ENCODE peak calls at places on chromosomes 6 and 20, in six cellular contexts. F, H, O, C, S and J are unnamed samples.

GRCh38 chr6:10170816-10171215 is 244.1 kb downstream of the TFAP2A start:
- DNase-seq in F (no peak), H (no peak), O (no peak), C (no peak), S (no peak), J (no peak)

GRCh38 chr20:15449061-15449460 is 1111.6 kb upstream of the FLRT3 start:
- DNase-seq in F (no peak), H (no peak), O (no peak), C (no peak), S (no peak), J (no peak)

GRCh38 chr6:7727150-7727950 is 1.5 kb downstream of the BMP6 start:
- DNase-seq in F (no peak), H (no peak), O (no peak), C (no peak), S (peak; percentile 32), J (peak; percentile 85)

GRCh38 chr6:13508711-13509705 is 21.6 kb upstream of the GFOD1 start:
- DNase-seq in F (no peak), H (no peak), O (no peak), C (no peak), S (no peak), J (no peak)

GRCh38 chr20:34412453-34412852 is 49.4 kb downstream of the ITCH start:
- DNase-seq in F (no peak), H (no peak), O (no peak), C (no peak), S (no peak), J (no peak)

GRCh38 chr20:40668449-40669228 is 20.4 kb downstream of the MAFB start:
- DNase-seq in F (no peak), H (no peak), O (peak; percentile 69), C (no peak), S (no peak), J (no peak)

GRCh38 chr6:31948306-31948705 is 2.4 kb downstream of the CFB start:
- DNase-seq in F (no peak), H (no peak), O (no peak), C (no peak), S (no peak), J (no peak)

GRCh38 chr6:90000864-90001731 is 106.8 kb downstream of the GJA10 start:
- DNase-seq in F (no peak), H (no peak), O (no peak), C (no peak), S (no peak), J (peak; percentile 57)

GRCh38 chr20:43744121-43744520 is 17.3 kb upstream of the GTSF1L start:
- DNase-seq in F (no peak), H (no peak), O (no peak), C (no peak), S (no peak), J (no peak)

GRCh38 chr20:21398505-21399057 is 1.3 kb upstream of the NKX2-4 start:
- DNase-seq in F (no peak), H (no peak), O (no peak), C (no peak), S (no peak), J (no peak)

DNA sequence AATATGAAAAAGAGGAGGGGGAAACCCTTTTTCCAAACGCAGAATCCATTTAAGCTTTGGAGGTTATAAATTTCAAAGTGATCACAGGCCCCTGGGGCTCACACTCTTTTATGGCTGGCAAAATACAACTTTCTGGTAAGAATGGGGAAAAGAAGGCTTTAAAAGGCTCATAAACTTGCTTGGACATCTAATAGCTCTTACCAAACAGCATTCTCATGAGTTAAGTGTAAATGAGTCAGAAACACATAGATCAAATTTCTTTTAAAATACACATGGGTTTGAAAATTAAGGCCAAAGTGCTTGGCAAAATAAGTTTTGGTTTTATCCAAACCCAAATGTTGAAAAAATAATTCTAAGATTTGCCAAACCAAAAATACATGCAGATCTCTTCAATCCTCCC is 154.6 kb downstream of the SOBP start:
- DNase-seq in F (no peak), H (no peak), O (no peak), C (no peak), S (no peak), J (no peak)
- TF ChIP-seq POLR2A in F (no peak), H (no peak), O (no peak), C (no peak), S (no peak), J (no peak)

GRCh38 chr20:45971675-45972499 is at the start of gene ZNF335:
- DNase-seq in F (peak; percentile 95), H (peak; percentile 93), O (peak; percentile 96), C (peak; percentile 91), S (peak; percentile 97), J (peak; percentile 98)
- TF ChIP-seq POLR2A in F (no peak), H (peak; percentile 59), O (peak; percentile 83), C (peak; percentile 44), S (peak; percentile 81), J (peak; percentile 71)

GRCh38 chr6:164122109-164122508 is 707.6 kb downstream of the QKI start:
- DNase-seq in F (no peak), H (no peak), O (no peak), C (no peak), S (no peak), J (no peak)
- TF ChIP-seq POLR2A in F (no peak), H (no peak), O (no peak), C (no peak), S (no peak), J (no peak)

GRCh38 chr6:44489912-44490604 is 102.6 kb downstream of the CDC5L start:
- DNase-seq in F (peak; percentile 16), H (peak; percentile 53), O (no peak), C (no peak), S (no peak), J (no peak)
- TF ChIP-seq POLR2A in F (no peak), H (no peak), O (no peak), C (no peak), S (no peak), J (no peak)

DNA sequence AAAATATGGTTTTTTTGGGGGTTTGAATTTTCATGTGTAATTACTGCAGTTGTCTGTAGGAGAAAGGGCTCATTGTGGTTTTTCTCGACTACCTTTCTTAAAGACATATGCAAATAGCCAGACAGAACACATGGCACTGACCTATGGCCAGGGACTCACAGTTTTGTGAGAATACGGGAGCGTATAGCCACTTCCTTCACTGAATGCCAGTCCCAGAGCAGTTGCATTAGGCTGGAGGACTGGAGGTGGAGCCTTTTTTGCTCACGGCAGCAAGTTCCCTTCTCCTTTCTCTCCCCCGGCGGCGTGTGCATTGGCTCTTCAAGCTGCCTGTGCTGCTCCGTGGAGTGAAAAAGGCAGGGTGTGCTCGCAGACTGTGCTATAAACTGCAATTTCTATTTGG is 114.9 kb downstream of the AKAP7 start:
- DNase-seq in F (no peak), H (no peak), O (peak; percentile 68), C (peak; percentile 24), S (no peak), J (no peak)
- TF ChIP-seq POLR2A in F (no peak), H (no peak), O (no peak), C (no peak), S (no peak), J (no peak)

DNA sequence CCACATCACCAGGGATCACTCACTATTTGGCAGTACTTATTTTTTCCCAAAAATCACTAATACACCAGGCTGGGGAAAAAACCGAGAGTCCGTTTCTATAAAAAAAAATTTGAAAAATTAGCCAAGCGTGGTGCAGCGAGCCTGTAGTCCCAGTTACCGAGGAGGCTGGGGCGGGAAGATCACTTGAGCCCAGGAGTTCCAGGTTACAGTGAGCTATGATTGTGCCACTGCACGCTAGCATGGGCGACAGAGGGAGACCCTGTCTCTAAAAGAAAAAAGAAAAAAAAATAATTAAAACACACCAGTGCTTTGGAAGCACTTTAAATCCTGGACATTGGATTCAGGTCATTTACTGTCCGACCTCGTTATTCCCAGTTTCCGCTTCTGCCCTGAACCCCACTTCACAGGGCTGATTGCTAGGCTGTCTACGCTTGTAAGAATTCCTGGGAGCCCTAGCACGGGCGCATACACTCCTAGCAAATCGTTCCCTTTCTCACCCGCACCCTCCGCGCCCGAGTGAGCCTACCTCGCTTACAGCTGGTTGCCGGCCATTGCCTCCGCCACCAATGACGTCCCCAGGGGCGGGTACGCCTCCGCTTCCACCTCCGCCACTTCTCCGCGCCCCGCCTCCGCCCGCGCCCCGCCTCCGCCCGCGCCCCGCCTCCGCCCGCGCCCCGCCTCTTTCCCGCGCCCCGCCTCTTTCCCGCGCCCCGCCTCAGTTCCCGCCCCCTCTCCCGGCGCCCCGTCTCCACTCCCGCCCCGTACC is at the start of gene TPMT:
- DNase-seq in F (no peak), H (no peak), O (peak; percentile 99), C (no peak), S (no peak), J (peak; percentile 99)
- TF ChIP-seq POLR2A in F (peak; percentile 31), H (no peak), O (peak; percentile 94), C (peak; percentile 36), S (peak; percentile 79), J (peak; percentile 56)